ENCODE peak calls at places on chromosomes 11 and 22, in ten cellular contexts. One of them, this sample, is unnamed.

GRCh38 chr11:79466411-79466810 is 25.6 kb upstream of the TENM4 start:
- DNase-seq in stomach: no peak
- DNase-seq in sigmoid colon: no peak
- DNase-seq in endothelial cell of umbilical vein: no peak
- DNase-seq in right lobe of liver: no peak
- DNase-seq in A549: no peak
- DNase-seq in body of pancreas: no peak
- DNase-seq in tibial nerve: no peak
- DNase-seq in NB4: no peak
- DNase-seq in IMR-90: peak
- DNase-seq in this sample: no peak

GRCh38 chr22:43826142-43827093 is 14.3 kb upstream of the EFCAB6 start:
- DNase-seq in IMR-90: peak
- DNase-seq in A549: peak
- DNase-seq in right lobe of liver: no peak
- DNase-seq in sigmoid colon: no peak
- DNase-seq in body of pancreas: peak
- DNase-seq in endothelial cell of umbilical vein: no peak
- DNase-seq in NB4: peak
- DNase-seq in tibial nerve: no peak
- DNase-seq in stomach: peak
- DNase-seq in this sample: no peak

GRCh38 chr22:38108561-38109319 is 1.7 kb downstream of the BAIAP2L2 start:
- DNase-seq in body of pancreas: no peak
- DNase-seq in NB4: no peak
- DNase-seq in stomach: no peak
- DNase-seq in sigmoid colon: no peak
- DNase-seq in IMR-90: no peak
- DNase-seq in right lobe of liver: peak
- DNase-seq in tibial nerve: no peak
- DNase-seq in A549: no peak
- DNase-seq in endothelial cell of umbilical vein: no peak
- DNase-seq in this sample: no peak

GRCh38 chr11:44862546-44863101 is 88.1 kb downstream of the TP53I11 start:
- DNase-seq in sigmoid colon: no peak
- DNase-seq in tibial nerve: no peak
- DNase-seq in A549: no peak
- DNase-seq in IMR-90: no peak
- DNase-seq in right lobe of liver: no peak
- DNase-seq in NB4: no peak
- DNase-seq in stomach: no peak
- DNase-seq in body of pancreas: no peak
- DNase-seq in endothelial cell of umbilical vein: no peak
- DNase-seq in this sample: no peak

GRCh38 chr11:122897606-122898210 is 15.1 kb downstream of the JHY start:
- DNase-seq in stomach: no peak
- DNase-seq in IMR-90: peak
- DNase-seq in right lobe of liver: no peak
- DNase-seq in tibial nerve: no peak
- DNase-seq in NB4: no peak
- DNase-seq in body of pancreas: no peak
- DNase-seq in A549: no peak
- DNase-seq in endothelial cell of umbilical vein: peak
- DNase-seq in sigmoid colon: no peak
- DNase-seq in this sample: no peak

GRCh38 chr11:46603704-46604308 is 10.0 kb upstream of the AMBRA1 start:
- DNase-seq in IMR-90: no peak
- DNase-seq in right lobe of liver: no peak
- DNase-seq in tibial nerve: no peak
- DNase-seq in A549: no peak
- DNase-seq in NB4: no peak
- DNase-seq in endothelial cell of umbilical vein: no peak
- DNase-seq in body of pancreas: no peak
- DNase-seq in stomach: no peak
- DNase-seq in sigmoid colon: no peak
- DNase-seq in this sample: no peak

GRCh38 chr22:20464096-20464614 is 26.5 kb upstream of the SCARF2 start:
- DNase-seq in right lobe of liver: no peak
- DNase-seq in sigmoid colon: no peak
- DNase-seq in stomach: no peak
- DNase-seq in IMR-90: no peak
- DNase-seq in endothelial cell of umbilical vein: no peak
- DNase-seq in tibial nerve: no peak
- DNase-seq in body of pancreas: no peak
- DNase-seq in A549: no peak
- DNase-seq in NB4: no peak
- DNase-seq in this sample: no peak

GRCh38 chr11:33323421-33323820 is 66.2 kb downstream of the HIPK3 start:
- DNase-seq in endothelial cell of umbilical vein: no peak
- DNase-seq in A549: no peak
- DNase-seq in body of pancreas: no peak
- DNase-seq in stomach: no peak
- DNase-seq in sigmoid colon: no peak
- DNase-seq in tibial nerve: no peak
- DNase-seq in right lobe of liver: no peak
- DNase-seq in IMR-90: no peak
- DNase-seq in NB4: peak
- DNase-seq in this sample: no peak

GRCh38 chr22:24474649-24475048 is 20.5 kb upstream of the UPB1 start:
- DNase-seq in IMR-90: peak
- DNase-seq in A549: no peak
- DNase-seq in endothelial cell of umbilical vein: no peak
- DNase-seq in sigmoid colon: no peak
- DNase-seq in body of pancreas: no peak
- DNase-seq in stomach: no peak
- DNase-seq in right lobe of liver: no peak
- DNase-seq in tibial nerve: no peak
- DNase-seq in NB4: no peak
- DNase-seq in this sample: no peak

GRCh38 chr11:35614949-35615569 is 3.2 kb upstream of the FJX1 start:
- DNase-seq in body of pancreas: no peak
- DNase-seq in tibial nerve: no peak
- DNase-seq in IMR-90: no peak
- DNase-seq in right lobe of liver: no peak
- DNase-seq in A549: no peak
- DNase-seq in endothelial cell of umbilical vein: no peak
- DNase-seq in stomach: no peak
- DNase-seq in NB4: no peak
- DNase-seq in sigmoid colon: no peak
- DNase-seq in this sample: no peak

GRCh38 chr11:60336767-60337391 is 9.8 kb downstream of the MS4A6E start:
- DNase-seq in NB4: no peak
- DNase-seq in tibial nerve: no peak
- DNase-seq in sigmoid colon: no peak
- DNase-seq in right lobe of liver: no peak
- DNase-seq in stomach: no peak
- DNase-seq in endothelial cell of umbilical vein: no peak
- DNase-seq in IMR-90: no peak
- DNase-seq in body of pancreas: no peak
- DNase-seq in A549: no peak
- DNase-seq in this sample: no peak

GRCh38 chr11:70720291-70720690 is 322.0 kb downstream of the CTTN start:
- DNase-seq in body of pancreas: no peak
- DNase-seq in stomach: no peak
- DNase-seq in endothelial cell of umbilical vein: no peak
- DNase-seq in NB4: no peak
- DNase-seq in IMR-90: no peak
- DNase-seq in tibial nerve: no peak
- DNase-seq in right lobe of liver: no peak
- DNase-seq in sigmoid colon: no peak
- DNase-seq in A549: no peak
- DNase-seq in this sample: no peak

GRCh38 chr11:33774356-33775063 is at the start of gene FBXO3:
- DNase-seq in IMR-90: peak
- DNase-seq in NB4: peak
- DNase-seq in sigmoid colon: peak
- DNase-seq in tibial nerve: peak
- DNase-seq in A549: peak
- DNase-seq in endothelial cell of umbilical vein: peak
- DNase-seq in stomach: peak
- DNase-seq in right lobe of liver: peak
- DNase-seq in body of pancreas: peak
- DNase-seq in this sample: peak

GRCh38 chr22:20399866-20400605 is 6.1 kb downstream of the ZNF74 start:
- DNase-seq in IMR-90: no peak
- DNase-seq in NB4: no peak
- DNase-seq in endothelial cell of umbilical vein: no peak
- DNase-seq in right lobe of liver: peak
- DNase-seq in tibial nerve: no peak
- DNase-seq in body of pancreas: no peak
- DNase-seq in A549: no peak
- DNase-seq in stomach: no peak
- DNase-seq in sigmoid colon: no peak
- DNase-seq in this sample: no peak

GRCh38 chr11:68160100-68160695 is 39.0 kb upstream of the CHKA start:
- DNase-seq in tibial nerve: no peak
- DNase-seq in body of pancreas: no peak
- DNase-seq in stomach: no peak
- DNase-seq in IMR-90: no peak
- DNase-seq in A549: no peak
- DNase-seq in right lobe of liver: no peak
- DNase-seq in endothelial cell of umbilical vein: no peak
- DNase-seq in sigmoid colon: no peak
- DNase-seq in NB4: no peak
- DNase-seq in this sample: no peak

GRCh38 chr11:84583106-84583505 is 1044.0 kb downstream of the DLG2 start:
- DNase-seq in tibial nerve: no peak
- DNase-seq in stomach: no peak
- DNase-seq in IMR-90: no peak
- DNase-seq in right lobe of liver: no peak
- DNase-seq in sigmoid colon: no peak
- DNase-seq in NB4: no peak
- DNase-seq in body of pancreas: no peak
- DNase-seq in A549: no peak
- DNase-seq in endothelial cell of umbilical vein: no peak
- DNase-seq in this sample: no peak

GRCh38 chr11:47607380-47607779 is 13.2 kb upstream of the C1QTNF4 start:
- DNase-seq in right lobe of liver: no peak
- DNase-seq in NB4: no peak
- DNase-seq in sigmoid colon: no peak
- DNase-seq in endothelial cell of umbilical vein: peak
- DNase-seq in stomach: no peak
- DNase-seq in body of pancreas: no peak
- DNase-seq in tibial nerve: peak
- DNase-seq in A549: no peak
- DNase-seq in IMR-90: peak
- DNase-seq in this sample: no peak

GRCh38 chr11:8685820-8686219 is 3.2 kb downstream of the RPL27A start:
- DNase-seq in endothelial cell of umbilical vein: no peak
- DNase-seq in sigmoid colon: no peak
- DNase-seq in tibial nerve: no peak
- DNase-seq in A549: no peak
- DNase-seq in body of pancreas: no peak
- DNase-seq in NB4: no peak
- DNase-seq in stomach: no peak
- DNase-seq in right lobe of liver: no peak
- DNase-seq in IMR-90: no peak
- DNase-seq in this sample: no peak

GRCh38 chr11:8690374-8691342 is 8.1 kb downstream of the RPL27A start:
- DNase-seq in body of pancreas: no peak
- DNase-seq in right lobe of liver: no peak
- DNase-seq in sigmoid colon: no peak
- DNase-seq in stomach: no peak
- DNase-seq in A549: no peak
- DNase-seq in NB4: no peak
- DNase-seq in IMR-90: no peak
- DNase-seq in endothelial cell of umbilical vein: no peak
- DNase-seq in tibial nerve: no peak
- DNase-seq in this sample: no peak

GRCh38 chr11:8689726-8690255 is 7.2 kb downstream of the RPL27A start:
- DNase-seq in NB4: no peak
- DNase-seq in tibial nerve: no peak
- DNase-seq in sigmoid colon: no peak
- DNase-seq in body of pancreas: no peak
- DNase-seq in stomach: no peak
- DNase-seq in right lobe of liver: no peak
- DNase-seq in IMR-90: peak
- DNase-seq in endothelial cell of umbilical vein: no peak
- DNase-seq in A549: no peak
- DNase-seq in this sample: no peak

GRCh38 chr11:8686325-8686724 is 3.7 kb downstream of the RPL27A start:
- DNase-seq in IMR-90: no peak
- DNase-seq in right lobe of liver: peak
- DNase-seq in NB4: no peak
- DNase-seq in A549: no peak
- DNase-seq in sigmoid colon: no peak
- DNase-seq in stomach: no peak
- DNase-seq in body of pancreas: no peak
- DNase-seq in endothelial cell of umbilical vein: no peak
- DNase-seq in tibial nerve: no peak
- DNase-seq in this sample: no peak

GRCh38 chr11:8688414-8689362 is 6.1 kb downstream of the RPL27A start:
- DNase-seq in sigmoid colon: peak
- DNase-seq in body of pancreas: peak
- DNase-seq in NB4: peak
- DNase-seq in stomach: peak
- DNase-seq in A549: peak
- DNase-seq in right lobe of liver: peak
- DNase-seq in endothelial cell of umbilical vein: peak
- DNase-seq in tibial nerve: peak
- DNase-seq in IMR-90: peak
- DNase-seq in this sample: peak
- TF ChIP-seq POLR2A in sigmoid colon: peak
- TF ChIP-seq POLR2A in body of pancreas: peak
- TF ChIP-seq POLR2A in NB4: peak
- TF ChIP-seq POLR2A in stomach: no peak
- TF ChIP-seq POLR2A in A549: peak
- TF ChIP-seq POLR2A in right lobe of liver: peak
- TF ChIP-seq POLR2A in endothelial cell of umbilical vein: peak
- TF ChIP-seq POLR2A in tibial nerve: peak
- TF ChIP-seq POLR2A in IMR-90: peak
- TF ChIP-seq POLR2A in this sample: peak

GRCh38 chr22:40044102-40044869 is 49.5 kb downstream of the FAM83F start:
- DNase-seq in tibial nerve: peak
- DNase-seq in NB4: peak
- DNase-seq in A549: peak
- DNase-seq in body of pancreas: peak
- DNase-seq in IMR-90: peak
- DNase-seq in stomach: peak
- DNase-seq in endothelial cell of umbilical vein: peak
- DNase-seq in right lobe of liver: peak
- DNase-seq in sigmoid colon: peak
- DNase-seq in this sample: peak
- TF ChIP-seq POLR2A in tibial nerve: peak
- TF ChIP-seq POLR2A in NB4: peak
- TF ChIP-seq POLR2A in A549: peak
- TF ChIP-seq POLR2A in body of pancreas: peak
- TF ChIP-seq POLR2A in IMR-90: peak
- TF ChIP-seq POLR2A in stomach: no peak
- TF ChIP-seq POLR2A in endothelial cell of umbilical vein: no peak
- TF ChIP-seq POLR2A in right lobe of liver: peak
- TF ChIP-seq POLR2A in sigmoid colon: peak
- TF ChIP-seq POLR2A in this sample: peak

GRCh38 chr11:9265211-9266131 is at the start of gene DENND5A:
- DNase-seq in NB4: peak
- DNase-seq in right lobe of liver: peak
- DNase-seq in tibial nerve: peak
- DNase-seq in body of pancreas: peak
- DNase-seq in A549: peak
- DNase-seq in sigmoid colon: peak
- DNase-seq in endothelial cell of umbilical vein: peak
- DNase-seq in IMR-90: peak
- DNase-seq in stomach: peak
- DNase-seq in this sample: peak
- TF ChIP-seq POLR2A in NB4: peak
- TF ChIP-seq POLR2A in right lobe of liver: peak
- TF ChIP-seq POLR2A in tibial nerve: peak
- TF ChIP-seq POLR2A in body of pancreas: peak
- TF ChIP-seq POLR2A in A549: peak
- TF ChIP-seq POLR2A in sigmoid colon: no peak
- TF ChIP-seq POLR2A in endothelial cell of umbilical vein: peak
- TF ChIP-seq POLR2A in IMR-90: peak
- TF ChIP-seq POLR2A in stomach: no peak
- TF ChIP-seq POLR2A in this sample: no peak

GRCh38 chr11:65574147-65574962 is 1.5 kb upstream of the EHBP1L1 start:
- DNase-seq in body of pancreas: peak
- DNase-seq in NB4: peak
- DNase-seq in sigmoid colon: peak
- DNase-seq in right lobe of liver: peak
- DNase-seq in A549: peak
- DNase-seq in endothelial cell of umbilical vein: peak
- DNase-seq in IMR-90: peak
- DNase-seq in stomach: peak
- DNase-seq in tibial nerve: peak
- DNase-seq in this sample: peak
- TF ChIP-seq POLR2A in body of pancreas: no peak
- TF ChIP-seq POLR2A in NB4: no peak
- TF ChIP-seq POLR2A in sigmoid colon: no peak
- TF ChIP-seq POLR2A in right lobe of liver: peak
- TF ChIP-seq POLR2A in A549: peak
- TF ChIP-seq POLR2A in endothelial cell of umbilical vein: peak
- TF ChIP-seq POLR2A in IMR-90: no peak
- TF ChIP-seq POLR2A in stomach: no peak
- TF ChIP-seq POLR2A in tibial nerve: no peak
- TF ChIP-seq POLR2A in this sample: no peak